ENCODE peak calls at places on chromosomes 11 and 22, in ten cellular contexts. U, X, H, E, Q, O, J, V, W and Z are unnamed samples.
A peak's percentile ranks its signal among the peaks of the same experiment; 100 is the strongest.

GRCh38 chr22:45777046-45777851 is 105.6 kb downstream of the ATXN10 start:
- DNase-seq in U (peak; percentile 79), X (no peak), H (no peak), E (no peak), Q (no peak), O (no peak), J (no peak), V (no peak), W (no peak), Z (no peak)

GRCh38 chr11:64141081-64141783 is 24.7 kb downstream of the MACROD1 start:
- DNase-seq in U (no peak), X (no peak), H (no peak), E (no peak), Q (no peak), O (no peak), J (no peak), V (no peak), W (no peak), Z (no peak)

GRCh38 chr11:82105331-82105992 is 628.2 kb downstream of the FAM181B start:
- DNase-seq in U (no peak), X (no peak), H (no peak), E (no peak), Q (no peak), O (no peak), J (no peak), V (no peak), W (no peak), Z (no peak)

GRCh38 chr11:107733518-107733917 is 21.7 kb upstream of the SLN start:
- DNase-seq in U (no peak), X (no peak), H (peak; percentile 8), E (no peak), Q (no peak), O (no peak), J (no peak), V (no peak), W (no peak), Z (no peak)

GRCh38 chr11:120281161-120281795 is 41.3 kb downstream of the POU2F3 start:
- DNase-seq in U (no peak), X (no peak), H (no peak), E (no peak), Q (no peak), O (no peak), J (no peak), V (no peak), W (no peak), Z (no peak)

GRCh38 chr22:19576460-19577421 is 52.5 kb upstream of the CLDN5 start:
- DNase-seq in U (peak; percentile 84), X (no peak), H (no peak), E (no peak), Q (no peak), O (peak; percentile 58), J (no peak), V (peak; percentile 70), W (no peak), Z (no peak)

GRCh38 chr11:35907648-35908431 is 36.0 kb upstream of the LDLRAD3 start:
- DNase-seq in U (peak; percentile 65), X (peak; percentile 78), H (peak; percentile 64), E (no peak), Q (peak; percentile 70), O (no peak), J (no peak), V (peak; percentile 37), W (peak; percentile 18), Z (no peak)

GRCh38 chr11:67351275-67352005 is 1.9 kb downstream of the POLD4 start:
- DNase-seq in U (peak; percentile 90), X (no peak), H (no peak), E (peak; percentile 82), Q (no peak), O (peak; percentile 72), J (no peak), V (peak; percentile 82), W (peak; percentile 62), Z (peak; percentile 63)

GRCh38 chr22:17767236-17768065 is 6.8 kb downstream of the BID start:
- DNase-seq in U (no peak), X (no peak), H (peak; percentile 85), E (no peak), Q (no peak), O (no peak), J (no peak), V (peak; percentile 73), W (no peak), Z (no peak)

GRCh38 chr22:24410110-24410856 is 17.1 kb upstream of the ADORA2A start:
- DNase-seq in U (no peak), X (no peak), H (no peak), E (no peak), Q (no peak), O (no peak), J (no peak), V (no peak), W (no peak), Z (no peak)

GRCh38 chr22:20422965-20423635 is 14.5 kb downstream of the SCARF2 start:
- DNase-seq in U (no peak), X (peak; percentile 44), H (no peak), E (peak; percentile 70), Q (no peak), O (no peak), J (no peak), V (no peak), W (peak; percentile 73), Z (no peak)

GRCh38 chr22:41286639-41287091 is 678 bp upstream of the RANGAP1 start:
- DNase-seq in U (no peak), X (no peak), H (peak; percentile 39), E (no peak), Q (peak; percentile 16), O (peak; percentile 73), J (no peak), V (no peak), W (no peak), Z (peak; percentile 27)

GRCh38 chr11:65871811-65872548 is 620 bp downstream of the EFEMP2 start:
- DNase-seq in U (no peak), X (no peak), H (no peak), E (no peak), Q (no peak), O (no peak), J (peak; percentile 42), V (no peak), W (no peak), Z (no peak)

GRCh38 chr11:66818231-66818955 is 24.8 kb upstream of the RCE1 start:
- DNase-seq in U (no peak), X (no peak), H (no peak), E (no peak), Q (no peak), O (no peak), J (no peak), V (no peak), W (no peak), Z (no peak)

GRCh38 chr11:79062814-79063762 is 377.7 kb downstream of the TENM4 start:
- DNase-seq in U (peak; percentile 55), X (no peak), H (no peak), E (no peak), Q (no peak), O (no peak), J (no peak), V (no peak), W (no peak), Z (no peak)

GRCh38 chr22:37043828-37044538 is 7.6 kb upstream of the KCTD17 start:
- DNase-seq in U (peak; percentile 79), X (no peak), H (no peak), E (peak; percentile 87), Q (peak; percentile 12), O (peak; percentile 65), J (peak; percentile 62), V (peak; percentile 93), W (peak; percentile 52), Z (peak; percentile 52)

GRCh38 chr22:49855491-49855911 is 1.9 kb downstream of the ZBED4 start:
- DNase-seq in U (no peak), X (no peak), H (no peak), E (peak; percentile 46), Q (no peak), O (no peak), J (no peak), V (no peak), W (no peak), Z (no peak)

GRCh38 chr22:30843245-30843644 is 125.3 kb downstream of the MORC2 start:
- DNase-seq in U (no peak), X (no peak), H (no peak), E (no peak), Q (no peak), O (no peak), J (no peak), V (no peak), W (no peak), Z (no peak)

GRCh38 chr11:47269829-47270305 is at the start of gene MADD:
- DNase-seq in U (peak; percentile 72), X (peak; percentile 73), H (peak; percentile 55), E (peak; percentile 93), Q (peak; percentile 64), O (peak; percentile 82), J (peak; percentile 76), V (peak; percentile 98), W (peak; percentile 92), Z (peak; percentile 90)
- TF ChIP-seq CTCF in U (no peak), X (no peak), H (no peak), E (no peak), Q (peak; percentile 32), O (no peak), J (no peak), V (no peak), W (peak; percentile 9), Z (no peak)

DNA sequence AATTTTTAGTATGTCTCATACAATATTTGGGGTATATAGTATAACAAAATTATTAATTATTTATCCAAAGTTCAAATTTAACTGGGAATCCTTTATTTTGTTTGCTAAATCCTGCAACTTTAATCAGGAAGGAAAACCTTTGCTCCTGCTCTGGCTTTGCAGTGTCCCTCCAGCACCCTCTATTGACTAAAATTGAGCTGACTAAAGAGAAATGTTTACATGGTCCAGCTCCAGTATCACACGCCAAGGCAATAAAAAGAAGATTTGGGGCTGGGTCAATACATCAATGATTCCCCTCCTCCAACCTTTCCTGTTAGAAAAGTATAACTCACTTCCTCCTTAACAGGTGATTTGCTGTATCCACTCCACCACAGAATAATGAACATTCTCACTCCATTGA is 153.0 kb upstream of the LRRC4C start:
- DNase-seq in U (no peak), X (no peak), H (no peak), E (no peak), Q (no peak), O (no peak), J (no peak), V (no peak), W (no peak), Z (no peak)
- TF ChIP-seq CTCF in U (no peak), X (no peak), H (peak; percentile 9), E (no peak), Q (no peak), O (no peak), J (peak; percentile 24), V (no peak), W (no peak), Z (no peak)

GRCh38 chr11:57567512-57568329 is at the start of gene UBE2L6:
- DNase-seq in U (peak; percentile 26), X (peak; percentile 14), H (no peak), E (peak; percentile 82), Q (peak; percentile 40), O (peak; percentile 61), J (peak; percentile 82), V (peak; percentile 88), W (peak; percentile 50), Z (peak; percentile 80)
- TF ChIP-seq CTCF in U (no peak), X (no peak), H (peak; percentile 43), E (peak; percentile 80), Q (peak; percentile 96), O (peak; percentile 98), J (no peak), V (peak; percentile 70), W (no peak), Z (peak; percentile 41)

DNA sequence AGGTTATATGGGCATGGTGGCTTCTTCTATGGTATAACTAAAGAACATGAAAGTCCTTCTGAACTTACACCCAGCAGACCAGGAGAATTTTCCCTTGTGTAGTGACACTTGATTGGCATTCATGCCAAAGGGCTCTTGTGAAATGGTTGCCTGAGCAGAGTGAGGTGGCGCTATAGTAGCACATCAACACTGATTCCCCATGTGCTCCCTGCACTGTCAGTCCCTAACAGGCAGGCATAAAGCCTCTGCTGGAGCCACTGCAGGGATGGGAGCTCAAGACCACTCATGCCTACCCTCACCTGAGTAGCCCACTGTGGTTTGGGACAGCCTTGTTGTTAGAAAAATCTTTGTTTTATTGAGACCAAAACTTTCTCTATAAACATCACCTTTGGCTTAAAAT is 92.6 kb upstream of the LIN7C start:
- DNase-seq in U (peak; percentile 11), X (no peak), H (no peak), E (no peak), Q (no peak), O (no peak), J (no peak), V (no peak), W (no peak), Z (no peak)
- TF ChIP-seq CTCF in U (no peak), X (no peak), H (no peak), E (no peak), Q (no peak), O (no peak), J (no peak), V (no peak), W (no peak), Z (no peak)